ENCODE peak calls at places on chromosomes 3 and 15, in eight cellular contexts. X is SK-N-SH, K is HCT116, D is H1, N is HepG2, J is K562, S is endothelial cell of umbilical vein, H is GM12878. U is an unnamed sample.

GRCh38 chr3:149535395-149535685 is 60.8 kb downstream of the TM4SF4 start:
- DNase-seq in X (no peak), K (no peak), D (no peak), N (no peak), J (no peak), S (no peak), H (no peak), U (no peak)

GRCh38 chr15:73959012-73959581 is 32.8 kb downstream of the LOXL1 start:
- DNase-seq in X (no peak), K (no peak), D (no peak), N (no peak), J (no peak), S (no peak), H (no peak), U (no peak)

GRCh38 chr15:73826711-73827243 is 46.6 kb upstream of the TBC1D21 start:
- DNase-seq in X (no peak), K (no peak), D (no peak), N (no peak), J (peak; percentile 31), S (no peak), H (no peak), U (no peak)

GRCh38 chr3:114878119-114878839 is 268.8 kb downstream of the ZBTB20 start:
- DNase-seq in X (no peak), K (peak; percentile 62), D (no peak), N (no peak), J (no peak), S (no peak), H (no peak), U (no peak)

GRCh38 chr15:90981681-90982080 is 12.7 kb downstream of the PRC1 start:
- DNase-seq in X (no peak), K (no peak), D (no peak), N (no peak), J (no peak), S (no peak), H (peak; percentile 53), U (no peak)

GRCh38 chr3:31404871-31405270 is 127.9 kb upstream of the STT3B start:
- DNase-seq in X (no peak), K (no peak), D (no peak), N (no peak), J (no peak), S (no peak), H (no peak), U (no peak)

GRCh38 chr15:101182215-101182614 is 69.6 kb downstream of the CHSY1 start:
- DNase-seq in X (no peak), K (no peak), D (no peak), N (no peak), J (no peak), S (no peak), H (no peak), U (no peak)

GRCh38 chr15:97521894-97522293 is 438.6 kb upstream of the ARRDC4 start:
- DNase-seq in X (no peak), K (no peak), D (no peak), N (no peak), J (no peak), S (peak; percentile 25), H (no peak), U (no peak)

GRCh38 chr3:123951522-123952447 is 9.2 kb downstream of the CCDC14 start:
- DNase-seq in X (no peak), K (no peak), D (no peak), N (no peak), J (no peak), S (no peak), H (no peak), U (no peak)

GRCh38 chr3:74789111-74789510 is 174.7 kb upstream of the CNTN3 start:
- DNase-seq in X (no peak), K (no peak), D (no peak), N (peak; percentile 26), J (no peak), S (no peak), H (no peak), U (no peak)

GRCh38 chr15:70098461-70099166 is 897 bp upstream of the TLE3 start:
- DNase-seq in X (peak; percentile 57), K (peak; percentile 27), D (no peak), N (peak; percentile 86), J (no peak), S (peak; percentile 48), H (no peak), U (no peak)

GRCh38 chr15:95278532-95279265 is 1047.3 kb downstream of the MCTP2 start:
- DNase-seq in X (no peak), K (no peak), D (no peak), N (no peak), J (no peak), S (no peak), H (no peak), U (no peak)

GRCh38 chr3:149167898-149168297 is 38.5 kb downstream of the HPS3 start:
- DNase-seq in X (no peak), K (no peak), D (no peak), N (no peak), J (no peak), S (no peak), H (no peak), U (no peak)

GRCh38 chr3:51384145-51384729 is 854 bp upstream of the MANF start:
- DNase-seq in X (peak; percentile 74), K (no peak), D (no peak), N (no peak), J (no peak), S (peak; percentile 46), H (no peak), U (no peak)

GRCh38 chr15:101537681-101538080 is 48.2 kb upstream of the PCSK6 start:
- DNase-seq in X (no peak), K (no peak), D (no peak), N (peak; percentile 90), J (no peak), S (no peak), H (no peak), U (peak; percentile 18)

GRCh38 chr15:53472210-53472609 is 287.3 kb downstream of the WDR72 start:
- DNase-seq in X (no peak), K (no peak), D (no peak), N (no peak), J (no peak), S (no peak), H (no peak), U (no peak)

GRCh38 chr3:9837701-9838582 is 5.9 kb downstream of the RPUSD3 start:
- DNase-seq in X (no peak), K (no peak), D (no peak), N (no peak), J (no peak), S (peak; percentile 80), H (no peak), U (no peak)

GRCh38 chr15:85810075-85810474 is 15.3 kb upstream of the KLHL25 start:
- DNase-seq in X (no peak), K (no peak), D (no peak), N (no peak), J (no peak), S (no peak), H (no peak), U (no peak)

GRCh38 chr3:32456429-32457130 is 46.1 kb downstream of the CMTM6 start:
- DNase-seq in X (no peak), K (no peak), D (no peak), N (no peak), J (no peak), S (no peak), H (no peak), U (no peak)

GRCh38 chr15:82731527-82731926 is 21.9 kb upstream of the AP3B2 start:
- DNase-seq in X (no peak), K (no peak), D (no peak), N (no peak), J (no peak), S (no peak), H (no peak), U (no peak)

DNA sequence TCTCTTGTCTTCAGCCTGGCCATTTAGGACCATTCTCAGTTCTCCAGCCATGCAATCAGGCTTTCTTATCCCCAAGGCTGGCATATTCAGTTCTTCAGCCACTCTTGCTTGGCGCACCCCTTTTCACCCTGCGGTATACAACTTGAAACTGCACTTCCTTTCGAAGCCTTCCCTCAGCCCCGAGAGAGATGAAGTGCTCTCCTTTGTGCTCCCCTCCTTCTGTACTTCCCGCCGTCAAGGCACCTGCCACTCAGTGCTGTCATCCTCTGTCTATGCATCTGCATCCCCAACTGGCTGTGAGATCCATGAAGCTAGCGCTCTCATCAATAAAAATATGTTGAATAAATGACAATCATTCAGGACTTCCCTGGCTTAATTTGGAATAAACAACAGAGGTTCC is 45.7 kb downstream of the MORC1 start:
- DNase-seq in X (no peak), K (no peak), D (no peak), N (no peak), J (no peak), S (no peak), H (no peak), U (no peak)
- H3K9ac ChIP-seq in X (no peak overlapping the region), K (no peak overlapping the region), D (no peak overlapping the region), N (no peak overlapping the region), J (no peak overlapping the region), S (no peak overlapping the region), H (no peak overlapping the region), U (no peak overlapping the region)

DNA sequence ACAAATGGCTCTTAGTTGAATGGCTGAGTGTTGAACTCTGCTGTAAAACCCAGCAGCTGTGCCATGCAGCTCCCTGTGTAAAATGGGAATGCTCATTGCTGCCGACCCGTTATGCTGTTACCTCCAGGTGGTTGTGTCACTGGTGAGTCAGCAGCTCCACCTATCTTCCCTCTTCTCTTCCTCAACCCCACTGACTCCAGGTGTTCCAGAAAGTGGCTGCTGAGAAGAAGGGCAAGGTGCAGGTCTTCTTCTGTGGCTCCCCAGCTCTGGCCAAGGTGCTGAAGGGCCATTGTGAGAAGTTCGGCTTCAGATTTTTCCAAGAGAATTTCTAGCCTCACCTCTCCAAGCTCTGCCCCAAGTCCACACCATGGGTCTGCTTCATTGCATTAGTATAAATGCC is 41.9 kb downstream of the NOX5 start:
- DNase-seq in X (no peak), K (no peak), D (no peak), N (no peak), J (no peak), S (no peak), H (no peak), U (no peak)
- TF ChIP-seq POLR2AphosphoS5 in X (no peak), K (no peak), D (no peak), N (no peak), J (no peak), S (no peak), H (no peak), U (no peak)

DNA sequence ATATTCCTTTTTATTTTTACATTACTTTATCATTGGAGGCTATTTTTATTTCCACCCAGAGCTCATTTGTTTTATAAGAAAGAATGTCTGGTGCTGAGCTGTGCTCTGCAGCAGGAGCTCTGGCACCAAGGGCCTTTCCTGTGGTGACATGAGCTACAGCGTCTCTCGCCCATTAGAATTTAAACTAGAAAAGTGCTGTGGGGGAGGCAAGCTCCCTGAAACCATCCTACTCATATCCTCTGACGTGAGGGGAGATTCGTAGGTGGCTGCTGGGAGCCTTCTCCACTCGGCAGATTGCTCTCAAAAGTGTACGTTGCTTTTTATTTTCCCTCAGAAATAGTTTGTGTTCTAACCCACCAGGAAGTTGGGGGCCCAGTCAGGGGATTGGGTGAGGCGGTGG is 76.3 kb upstream of the ARHGEF3 start:
- DNase-seq in X (no peak), K (no peak), D (no peak), N (no peak), J (no peak), S (peak; percentile 53), H (no peak), U (no peak)
- H3K9ac ChIP-seq in X (no peak overlapping the region), K (no peak overlapping the region), D (no peak overlapping the region), N (no peak overlapping the region), J (no peak overlapping the region), S (no peak overlapping the region), H (no peak overlapping the region), U (no peak overlapping the region)

DNA sequence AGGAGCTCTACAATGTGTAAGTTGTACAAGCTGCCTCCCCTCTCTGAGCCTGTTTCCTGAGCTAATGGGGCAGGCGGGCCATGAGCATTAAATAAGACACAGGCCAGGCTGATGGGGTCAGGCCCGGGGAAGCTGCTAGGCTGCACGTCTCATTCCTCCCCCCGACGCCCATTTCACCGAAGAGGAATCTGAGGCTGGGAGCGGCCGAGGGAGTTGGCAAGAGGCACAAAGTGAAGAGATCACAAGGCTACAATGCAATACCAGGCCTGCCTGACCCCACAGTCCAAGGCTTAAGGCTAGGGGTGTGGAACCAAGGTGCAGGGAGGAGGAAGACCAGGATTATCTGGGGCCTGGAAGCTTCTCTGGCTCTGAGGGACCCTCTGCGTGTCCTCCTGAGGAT is 19.4 kb downstream of the PLXND1 start:
- DNase-seq in X (no peak), K (no peak), D (no peak), N (no peak), J (no peak), S (no peak), H (no peak), U (no peak)
- TF ChIP-seq POLR2AphosphoS5 in X (no peak), K (no peak), D (no peak), N (no peak), J (no peak), S (no peak), H (no peak), U (no peak)

U was measured in SK-N-MC.